ENCODE peak calls at places on chromosomes 5 and 9, in nine cellular contexts. One of them, this sample, is unnamed. For H3K27me3, the result is how much of the 10 kb centered on the place peaks cover.

GRCh38 chr5:142366007-142366406 is 41.2 kb upstream of the SPRY4 start:
- DNase-seq in AG04450: no peak
- DNase-seq in upper lobe of right lung: no peak
- DNase-seq in cardiac muscle cell: no peak
- DNase-seq in CD4-positive, alpha-beta T cell: no peak
- DNase-seq in ascending aorta: no peak
- DNase-seq in tibial artery: no peak
- DNase-seq in mesendoderm: no peak
- DNase-seq in transverse colon: no peak
- DNase-seq in this sample: no peak

GRCh38 chr9:14170973-14171596 is 142.9 kb downstream of the NFIB start:
- DNase-seq in CD4-positive, alpha-beta T cell: no peak
- DNase-seq in transverse colon: no peak
- DNase-seq in AG04450: peak
- DNase-seq in ascending aorta: no peak
- DNase-seq in upper lobe of right lung: no peak
- DNase-seq in mesendoderm: no peak
- DNase-seq in tibial artery: no peak
- DNase-seq in cardiac muscle cell: no peak
- DNase-seq in this sample: no peak

GRCh38 chr5:132056610-132057497 is 3.6 kb upstream of the IL3 start:
- DNase-seq in upper lobe of right lung: peak
- DNase-seq in CD4-positive, alpha-beta T cell: no peak
- DNase-seq in cardiac muscle cell: no peak
- DNase-seq in AG04450: no peak
- DNase-seq in tibial artery: peak
- DNase-seq in transverse colon: peak
- DNase-seq in mesendoderm: no peak
- DNase-seq in ascending aorta: peak
- DNase-seq in this sample: no peak

GRCh38 chr5:122126711-122127385 is 2.5 kb upstream of the ZNF474 start:
- DNase-seq in transverse colon: no peak
- DNase-seq in mesendoderm: no peak
- DNase-seq in upper lobe of right lung: no peak
- DNase-seq in AG04450: peak
- DNase-seq in tibial artery: peak
- DNase-seq in cardiac muscle cell: peak
- DNase-seq in ascending aorta: no peak
- DNase-seq in CD4-positive, alpha-beta T cell: no peak
- DNase-seq in this sample: no peak

GRCh38 chr9:89839427-89839826 is 234.6 kb downstream of the GADD45G start:
- DNase-seq in upper lobe of right lung: no peak
- DNase-seq in mesendoderm: no peak
- DNase-seq in tibial artery: no peak
- DNase-seq in cardiac muscle cell: no peak
- DNase-seq in ascending aorta: peak
- DNase-seq in transverse colon: no peak
- DNase-seq in AG04450: no peak
- DNase-seq in CD4-positive, alpha-beta T cell: no peak
- DNase-seq in this sample: no peak

GRCh38 chr5:34585601-34586104 is 70.5 kb upstream of the RAI14 start:
- DNase-seq in CD4-positive, alpha-beta T cell: no peak
- DNase-seq in cardiac muscle cell: no peak
- DNase-seq in ascending aorta: no peak
- DNase-seq in mesendoderm: no peak
- DNase-seq in AG04450: no peak
- DNase-seq in transverse colon: no peak
- DNase-seq in upper lobe of right lung: no peak
- DNase-seq in tibial artery: no peak
- DNase-seq in this sample: no peak

GRCh38 chr5:60402161-60402785 is 297.7 kb downstream of the DEPDC1B start:
- DNase-seq in ascending aorta: no peak
- DNase-seq in cardiac muscle cell: no peak
- DNase-seq in CD4-positive, alpha-beta T cell: no peak
- DNase-seq in transverse colon: no peak
- DNase-seq in upper lobe of right lung: no peak
- DNase-seq in AG04450: no peak
- DNase-seq in tibial artery: no peak
- DNase-seq in mesendoderm: no peak
- DNase-seq in this sample: no peak

GRCh38 chr5:157219491-157220271 is 39.0 kb downstream of the ITK start:
- DNase-seq in ascending aorta: no peak
- DNase-seq in upper lobe of right lung: no peak
- DNase-seq in AG04450: no peak
- DNase-seq in cardiac muscle cell: no peak
- DNase-seq in transverse colon: no peak
- DNase-seq in CD4-positive, alpha-beta T cell: no peak
- DNase-seq in mesendoderm: no peak
- DNase-seq in tibial artery: no peak
- DNase-seq in this sample: no peak

GRCh38 chr5:143010335-143010734 is 240.2 kb downstream of the ARHGAP26 start:
- DNase-seq in mesendoderm: no peak
- DNase-seq in upper lobe of right lung: no peak
- DNase-seq in cardiac muscle cell: no peak
- DNase-seq in transverse colon: no peak
- DNase-seq in ascending aorta: no peak
- DNase-seq in AG04450: no peak
- DNase-seq in tibial artery: no peak
- DNase-seq in CD4-positive, alpha-beta T cell: no peak
- DNase-seq in this sample: no peak

GRCh38 chr9:84285381-84285780 is 55.2 kb downstream of the SLC28A3 start:
- DNase-seq in AG04450: no peak
- DNase-seq in CD4-positive, alpha-beta T cell: no peak
- DNase-seq in mesendoderm: no peak
- DNase-seq in tibial artery: no peak
- DNase-seq in cardiac muscle cell: no peak
- DNase-seq in upper lobe of right lung: no peak
- DNase-seq in transverse colon: no peak
- DNase-seq in ascending aorta: no peak
- DNase-seq in this sample: no peak

GRCh38 chr5:147400076-147400809 is 109.6 kb downstream of the DPYSL3 start:
- DNase-seq in ascending aorta: no peak
- DNase-seq in CD4-positive, alpha-beta T cell: no peak
- DNase-seq in transverse colon: no peak
- DNase-seq in AG04450: no peak
- DNase-seq in cardiac muscle cell: no peak
- DNase-seq in upper lobe of right lung: no peak
- DNase-seq in mesendoderm: no peak
- DNase-seq in tibial artery: no peak
- DNase-seq in this sample: no peak

GRCh38 chr9:121735065-121735791 is 83.8 kb downstream of the DAB2IP start:
- DNase-seq in transverse colon: peak
- DNase-seq in CD4-positive, alpha-beta T cell: no peak
- DNase-seq in ascending aorta: no peak
- DNase-seq in upper lobe of right lung: no peak
- DNase-seq in cardiac muscle cell: peak
- DNase-seq in tibial artery: no peak
- DNase-seq in mesendoderm: peak
- DNase-seq in AG04450: no peak
- DNase-seq in this sample: peak
- H3K27me3 ChIP-seq in transverse colon: under half
- H3K27me3 ChIP-seq in CD4-positive, alpha-beta T cell: under half
- H3K27me3 ChIP-seq in ascending aorta: under half
- H3K27me3 ChIP-seq in upper lobe of right lung: under half
- H3K27me3 ChIP-seq in cardiac muscle cell: under half
- H3K27me3 ChIP-seq in tibial artery: under half
- H3K27me3 ChIP-seq in mesendoderm: under half
- H3K27me3 ChIP-seq in AG04450: under half
- H3K27me3 ChIP-seq in this sample: under half

GRCh38 chr5:582936-583635 is 29.1 kb upstream of the CEP72 start:
- DNase-seq in cardiac muscle cell: no peak
- DNase-seq in tibial artery: peak
- DNase-seq in upper lobe of right lung: peak
- DNase-seq in AG04450: no peak
- DNase-seq in transverse colon: no peak
- DNase-seq in CD4-positive, alpha-beta T cell: no peak
- DNase-seq in mesendoderm: no peak
- DNase-seq in ascending aorta: peak
- DNase-seq in this sample: no peak
- H3K27me3 ChIP-seq in cardiac muscle cell: under half
- H3K27me3 ChIP-seq in tibial artery: under half
- H3K27me3 ChIP-seq in upper lobe of right lung: under half
- H3K27me3 ChIP-seq in AG04450: under half
- H3K27me3 ChIP-seq in transverse colon: under half
- H3K27me3 ChIP-seq in CD4-positive, alpha-beta T cell: under half
- H3K27me3 ChIP-seq in mesendoderm: under half
- H3K27me3 ChIP-seq in ascending aorta: under half
- H3K27me3 ChIP-seq in this sample: under half

GRCh38 chr9:86962692-86963091 is 15.4 kb upstream of the GAS1 start:
- DNase-seq in AG04450: no peak
- DNase-seq in tibial artery: no peak
- DNase-seq in mesendoderm: no peak
- DNase-seq in transverse colon: no peak
- DNase-seq in CD4-positive, alpha-beta T cell: no peak
- DNase-seq in cardiac muscle cell: no peak
- DNase-seq in upper lobe of right lung: no peak
- DNase-seq in ascending aorta: no peak
- DNase-seq in this sample: no peak
- H3K27me3 ChIP-seq in AG04450: under half
- H3K27me3 ChIP-seq in tibial artery: under half
- H3K27me3 ChIP-seq in mesendoderm: under half
- H3K27me3 ChIP-seq in transverse colon: under half
- H3K27me3 ChIP-seq in CD4-positive, alpha-beta T cell: under half
- H3K27me3 ChIP-seq in cardiac muscle cell: under half
- H3K27me3 ChIP-seq in upper lobe of right lung: under half
- H3K27me3 ChIP-seq in ascending aorta: under half
- H3K27me3 ChIP-seq in this sample: under half

GRCh38 chr5:7957329-7957728 is 88.4 kb downstream of the MTRR start:
- DNase-seq in mesendoderm: no peak
- DNase-seq in AG04450: no peak
- DNase-seq in ascending aorta: no peak
- DNase-seq in transverse colon: no peak
- DNase-seq in upper lobe of right lung: no peak
- DNase-seq in tibial artery: no peak
- DNase-seq in CD4-positive, alpha-beta T cell: no peak
- DNase-seq in cardiac muscle cell: no peak
- DNase-seq in this sample: no peak
- H3K27me3 ChIP-seq in mesendoderm: under half
- H3K27me3 ChIP-seq in AG04450: under half
- H3K27me3 ChIP-seq in ascending aorta: under half
- H3K27me3 ChIP-seq in transverse colon: under half
- H3K27me3 ChIP-seq in upper lobe of right lung: under half
- H3K27me3 ChIP-seq in tibial artery: under half
- H3K27me3 ChIP-seq in CD4-positive, alpha-beta T cell: under half
- H3K27me3 ChIP-seq in cardiac muscle cell: under half
- H3K27me3 ChIP-seq in this sample: under half

DNA sequence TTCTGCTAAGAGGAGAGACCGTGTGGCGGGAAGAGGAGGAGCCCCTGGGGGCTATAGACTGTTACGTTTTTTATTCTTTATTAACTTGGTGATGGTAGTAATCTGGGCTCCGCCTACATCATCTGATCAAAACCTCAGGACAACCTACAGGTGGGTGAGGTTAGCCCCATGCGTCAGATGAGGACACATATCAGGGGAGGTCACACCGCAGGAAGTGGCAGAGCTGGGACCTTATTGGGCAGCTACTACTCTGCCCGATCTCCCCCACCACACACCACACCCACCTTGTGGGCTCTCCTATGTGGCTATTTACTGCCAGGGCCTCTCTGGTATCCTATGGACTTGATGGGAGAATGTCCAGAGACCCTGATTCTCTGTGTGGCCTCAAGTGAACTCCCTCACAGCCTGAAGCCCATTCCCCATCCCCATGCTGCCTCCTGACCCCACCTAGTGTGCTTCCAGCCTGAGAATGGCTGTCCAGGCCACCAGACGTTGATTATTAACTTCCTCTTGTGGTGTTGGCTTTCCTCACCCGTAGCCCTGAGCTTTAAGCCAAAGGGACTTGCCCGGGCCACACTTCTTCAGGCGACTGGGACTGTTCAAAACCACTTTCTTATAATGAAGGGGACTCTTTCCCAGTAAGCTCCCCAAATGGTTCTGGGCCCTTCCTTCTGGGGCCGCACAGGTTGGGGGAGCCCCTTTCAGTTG is 8.2 kb downstream of the UNC5A start:
- DNase-seq in mesendoderm: no peak
- DNase-seq in AG04450: no peak
- DNase-seq in tibial artery: no peak
- DNase-seq in CD4-positive, alpha-beta T cell: no peak
- DNase-seq in upper lobe of right lung: no peak
- DNase-seq in ascending aorta: no peak
- DNase-seq in cardiac muscle cell: no peak
- DNase-seq in transverse colon: no peak
- DNase-seq in this sample: peak
- H3K27me3 ChIP-seq in mesendoderm: under half
- H3K27me3 ChIP-seq in AG04450: half or more
- H3K27me3 ChIP-seq in tibial artery: under half
- H3K27me3 ChIP-seq in CD4-positive, alpha-beta T cell: half or more
- H3K27me3 ChIP-seq in upper lobe of right lung: half or more
- H3K27me3 ChIP-seq in ascending aorta: under half
- H3K27me3 ChIP-seq in cardiac muscle cell: under half
- H3K27me3 ChIP-seq in transverse colon: half or more
- H3K27me3 ChIP-seq in this sample: under half

This sample was measured in BE2C.